ENCODE peak calls at places on chromosomes 5 and 9, in nine cellular contexts. A, T, P, W, Q, C, K, J and Y are unnamed samples. For H3K36me3, the result is how much of the 10 kb centered on the place peaks cover.

GRCh38 chr5:84403773-84404172 is 19.1 kb upstream of the EDIL3 start:
- DNase-seq in J (no peak), A (peak), K (no peak), T (no peak), Q (peak), C (no peak), P (peak), W (no peak), Y (no peak)

GRCh38 chr9:116137581-116137980 is 16.0 kb upstream of the PAPPA start:
- DNase-seq in A (no peak), T (no peak), C (no peak), Q (no peak), W (no peak), J (no peak), P (no peak), K (no peak), Y (no peak)

GRCh38 chr5:102958481-102959011 is 161.4 kb downstream of the GIN1 start:
- DNase-seq in W (no peak), Q (peak), K (no peak), P (peak), A (peak), T (no peak), J (no peak), C (no peak), Y (no peak)

GRCh38 chr9:121599186-121599871 is 52.1 kb upstream of the DAB2IP start:
- DNase-seq in Q (peak), J (no peak), C (peak), K (no peak), T (peak), P (peak), A (peak), W (peak), Y (peak)

GRCh38 chr9:133485531-133486260 is 6.8 kb upstream of the SLC2A6 start:
- DNase-seq in J (no peak), C (no peak), K (no peak), Q (no peak), T (no peak), P (no peak), A (no peak), W (no peak), Y (no peak)

GRCh38 chr5:73214921-73215490 is 42.0 kb downstream of the TMEM174 start:
- DNase-seq in C (no peak), P (no peak), K (no peak), W (no peak), J (no peak), A (no peak), T (peak), Q (no peak), Y (no peak)

GRCh38 chr5:14714706-14715105 is 50.2 kb downstream of the OTULIN start:
- DNase-seq in A (peak), Q (no peak), K (no peak), P (no peak), C (no peak), T (no peak), J (no peak), W (no peak), Y (peak)

GRCh38 chr5:133381571-133382365 is 230.6 kb downstream of the FSTL4 start:
- DNase-seq in K (no peak), W (no peak), P (no peak), A (no peak), C (no peak), Q (no peak), T (no peak), J (no peak), Y (no peak)

GRCh38 chr5:141521244-141521781 is 32.4 kb downstream of the PCDHGC5 start:
- DNase-seq in T (peak), P (peak), A (peak), J (no peak), Q (peak), C (no peak), K (peak), W (no peak), Y (no peak)

GRCh38 chr5:149153751-149154610 is 12.7 kb downstream of the ABLIM3 start:
- DNase-seq in A (no peak), T (no peak), P (peak), K (no peak), C (peak), Q (peak), W (no peak), J (no peak), Y (peak)

GRCh38 chr5:181061645-181062044 is 21.6 kb downstream of the BTNL9 start:
- DNase-seq in C (no peak), K (no peak), J (no peak), T (no peak), P (no peak), A (no peak), Q (no peak), W (no peak), Y (no peak)

GRCh38 chr5:116492016-116492623 is 82.5 kb downstream of the SEMA6A start:
- DNase-seq in A (peak), Q (peak), K (peak), W (no peak), T (no peak), P (peak), C (no peak), J (no peak), Y (no peak)

GRCh38 chr5:94498199-94498598 is 120.2 kb downstream of the KIAA0825 start:
- DNase-seq in T (no peak), P (no peak), J (no peak), K (no peak), C (no peak), A (no peak), Q (no peak), W (no peak), Y (no peak)

GRCh38 chr9:21434202-21435014 is 5.8 kb upstream of the IFNA1 start:
- DNase-seq in C (no peak), J (no peak), K (peak), P (peak), W (no peak), T (peak), A (peak), Q (peak), Y (no peak)

GRCh38 chr5:33601881-33602280 is 161.1 kb downstream of the TARS1 start:
- DNase-seq in P (no peak), W (no peak), A (no peak), T (peak), K (no peak), Q (peak), J (no peak), C (no peak), Y (no peak)

GRCh38 chr5:77518304-77518703 is 26.2 kb upstream of the WDR41 start:
- DNase-seq in Q (peak), T (peak), P (peak), C (no peak), W (no peak), K (no peak), J (no peak), A (peak), Y (no peak)

GRCh38 chr5:41815261-41815660 is 55.0 kb downstream of the OXCT1 start:
- DNase-seq in A (no peak), J (no peak), W (no peak), K (no peak), P (no peak), C (no peak), Q (no peak), T (no peak), Y (no peak)

GRCh38 chr5:50653946-50654345 is 12.5 kb upstream of the PARP8 start:
- DNase-seq in Q (no peak), P (no peak), W (no peak), C (no peak), T (no peak), K (no peak), A (no peak), J (peak), Y (no peak)

GRCh38 chr5:90356612-90357011 is 52.9 kb downstream of the CETN3 start:
- DNase-seq in C (no peak), P (no peak), J (no peak), Q (peak), W (no peak), K (no peak), A (no peak), T (no peak), Y (no peak)

GRCh38 chr5:143554194-143554717 is 150.8 kb upstream of the NR3C1 start:
- DNase-seq in C (no peak), J (no peak), A (peak), T (no peak), K (no peak), Q (peak), P (peak), W (no peak), Y (no peak)

GRCh38 chr5:143400541-143401252 is 2.8 kb downstream of the NR3C1 start:
- DNase-seq in C (no peak), A (no peak), J (no peak), K (peak), T (peak), P (peak), W (no peak), Q (peak), Y (no peak)

GRCh38 chr5:62780888-62781287 is 202.3 kb downstream of the LRRC70 start:
- DNase-seq in J (no peak), K (no peak), P (no peak), W (no peak), T (peak), Q (no peak), C (no peak), A (no peak), Y (no peak)

GRCh38 chr5:116482394-116482793 is 92.2 kb downstream of the SEMA6A start:
- DNase-seq in C (no peak), J (no peak), K (no peak), P (peak), W (no peak), A (peak), T (no peak), Q (peak), Y (no peak)

GRCh38 chr5:109826426-109826825 is 136.7 kb downstream of the MAN2A1 start:
- DNase-seq in P (peak), A (peak), W (no peak), J (no peak), C (no peak), T (no peak), K (no peak), Q (peak), Y (no peak)

GRCh38 chr5:108143581-108143980 is 238.3 kb downstream of the FBXL17 start:
- DNase-seq in W (no peak), Q (peak), P (peak), K (no peak), A (no peak), T (no peak), J (no peak), C (no peak), Y (no peak)

GRCh38 chr5:34497031-34497808 is 158.9 kb upstream of the RAI14 start:
- DNase-seq in C (peak), K (peak), A (no peak), P (no peak), T (no peak), J (no peak), Q (no peak), W (no peak), Y (peak)

GRCh38 chr5:106415541-106415940 is 1255.2 kb downstream of the EFNA5 start:
- DNase-seq in J (no peak), C (no peak), T (no peak), P (peak), W (no peak), Q (peak), K (no peak), A (peak), Y (no peak)

GRCh38 chr9:135304886-135305285 is 174.7 kb upstream of the PPP1R26 start:
- DNase-seq in T (no peak), C (no peak), W (no peak), Q (no peak), K (no peak), A (no peak), J (no peak), P (no peak), Y (no peak)

GRCh38 chr9:21576331-21577189 is 94.4 kb upstream of the IFNE start:
- DNase-seq in P (peak), C (no peak), T (peak), W (no peak), J (no peak), A (peak), Q (peak), K (no peak), Y (no peak)

GRCh38 chr9:128575921-128576320 is 23.5 kb downstream of the SPTAN1 start:
- DNase-seq in W (no peak), K (no peak), C (no peak), Q (peak), A (no peak), P (no peak), T (no peak), J (no peak), Y (no peak)

GRCh38 chr9:94804917-94805544 is 78.5 kb downstream of the AOPEP start:
- DNase-seq in T (no peak), K (no peak), A (peak), Q (peak), C (no peak), W (no peak), P (no peak), J (no peak), Y (no peak)

GRCh38 chr5:133519191-133519590 is 93.2 kb downstream of the FSTL4 start:
- DNase-seq in A (no peak), W (no peak), P (no peak), C (no peak), Q (no peak), J (no peak), T (no peak), K (no peak), Y (no peak)

GRCh38 chr9:132919609-132920268 is 24.7 kb downstream of the TSC1 start:
- DNase-seq in C (no peak), T (no peak), A (no peak), J (no peak), W (no peak), P (no peak), Q (no peak), K (no peak), Y (no peak)

GRCh38 chr5:30768061-30768460 is 425.4 kb upstream of the CDH6 start:
- DNase-seq in C (no peak), T (no peak), A (no peak), J (no peak), K (no peak), Q (no peak), W (no peak), P (peak), Y (no peak)

GRCh38 chr5:9714187-9714586 is 84.0 kb upstream of the TAS2R1 start:
- DNase-seq in W (no peak), K (no peak), J (no peak), C (no peak), A (no peak), Q (no peak), T (no peak), P (peak), Y (no peak)

GRCh38 chr5:121962943-121963342 is 1.2 kb downstream of the SRFBP1 start:
- DNase-seq in Q (no peak), W (no peak), K (no peak), P (peak), A (no peak), J (no peak), C (no peak), T (no peak), Y (no peak)

GRCh38 chr5:36688722-36689121 is 82.3 kb downstream of the SLC1A3 start:
- DNase-seq in T (peak), K (no peak), J (no peak), Q (no peak), C (no peak), W (no peak), P (peak), A (peak), Y (no peak)

GRCh38 chr5:156409834-156410233 is 82.9 kb downstream of the SGCD start:
- DNase-seq in P (no peak), T (no peak), W (no peak), K (no peak), A (no peak), J (no peak), C (no peak), Q (no peak), Y (no peak)

GRCh38 chr5:83281658-83282057 is 189.9 kb upstream of the VCAN start:
- DNase-seq in A (peak), K (no peak), T (peak), C (no peak), P (peak), W (no peak), Q (peak), J (no peak), Y (no peak)

GRCh38 chr5:170310187-170310586 is 12.6 kb upstream of the LCP2 start:
- DNase-seq in Q (no peak), K (no peak), J (no peak), T (no peak), C (no peak), A (no peak), W (no peak), P (no peak), Y (no peak)

GRCh38 chr5:6601271-6601670 is 31.6 kb downstream of the NSUN2 start:
- DNase-seq in K (no peak), T (no peak), W (no peak), C (no peak), A (no peak), P (no peak), J (no peak), Q (no peak), Y (no peak)

GRCh38 chr5:6597557-6597956 is 35.3 kb downstream of the NSUN2 start:
- DNase-seq in T (no peak), J (no peak), K (no peak), W (no peak), P (no peak), Q (no peak), A (no peak), C (no peak), Y (no peak)

GRCh38 chr5:6598351-6598900 is 34.4 kb downstream of the NSUN2 start:
- DNase-seq in Q (peak), A (no peak), T (no peak), K (no peak), W (no peak), C (no peak), J (no peak), P (peak), Y (no peak)

GRCh38 chr5:6602441-6602840 is 30.4 kb downstream of the NSUN2 start:
- DNase-seq in Q (no peak), T (no peak), W (no peak), A (no peak), C (no peak), K (no peak), J (no peak), P (no peak), Y (no peak)

DNA sequence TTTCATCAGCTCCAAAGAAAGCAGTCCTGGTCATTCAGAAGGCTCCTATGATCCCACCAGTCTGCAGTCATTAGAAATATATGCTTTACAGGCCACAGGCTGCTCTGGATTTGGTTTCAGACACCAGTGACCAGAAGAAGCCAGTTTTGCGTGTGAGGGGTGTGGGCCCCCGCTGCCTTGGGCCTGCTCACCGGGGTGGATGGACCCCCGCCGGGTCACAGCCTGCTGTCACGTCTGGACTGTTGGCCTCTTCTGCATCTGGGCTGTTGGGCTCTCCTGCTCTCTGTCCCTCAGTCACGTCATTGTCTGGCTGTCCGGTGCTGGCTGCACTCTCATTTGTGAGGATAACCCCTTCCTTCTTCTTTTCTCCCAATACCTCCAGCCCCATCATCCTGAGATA is 33.1 kb downstream of the NSUN2 start:
- DNase-seq in Q (no peak), P (no peak), J (no peak), C (no peak), K (no peak), W (no peak), T (no peak), A (no peak), Y (no peak)
- H3K36me3 ChIP-seq in Q (under half), P (half or more), J (half or more), C (half or more), K (under half), W (under half), T (under half), A (half or more), Y (half or more)

DNA sequence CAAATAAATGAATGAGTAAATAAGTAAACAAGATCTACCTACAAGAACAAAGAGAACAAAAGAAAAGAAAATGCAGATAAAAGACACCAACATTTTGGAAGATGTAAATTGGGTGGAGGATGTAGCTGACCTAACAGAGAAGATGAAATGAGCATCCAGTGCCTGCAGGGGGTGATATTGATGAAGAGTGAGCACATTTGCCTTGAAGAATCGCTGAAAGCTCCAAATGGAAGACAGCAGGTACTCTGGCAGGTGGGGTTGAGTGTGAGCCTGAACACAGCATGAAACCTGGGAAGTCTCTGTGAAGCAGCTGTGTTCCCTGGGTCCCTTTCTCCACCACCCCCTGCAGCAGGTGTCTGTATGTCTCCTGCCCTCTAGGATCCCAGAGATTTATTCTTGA is 125.6 kb downstream of the NXNL2 start:
- DNase-seq in Q (peak), A (peak), J (no peak), C (no peak), P (peak), T (peak), W (no peak), K (no peak), Y (no peak)
- TF ChIP-seq CTCF in Q (peak), A (peak), J (no peak), C (peak), P (peak), T (peak), W (no peak), K (no peak), Y (no peak)

DNA sequence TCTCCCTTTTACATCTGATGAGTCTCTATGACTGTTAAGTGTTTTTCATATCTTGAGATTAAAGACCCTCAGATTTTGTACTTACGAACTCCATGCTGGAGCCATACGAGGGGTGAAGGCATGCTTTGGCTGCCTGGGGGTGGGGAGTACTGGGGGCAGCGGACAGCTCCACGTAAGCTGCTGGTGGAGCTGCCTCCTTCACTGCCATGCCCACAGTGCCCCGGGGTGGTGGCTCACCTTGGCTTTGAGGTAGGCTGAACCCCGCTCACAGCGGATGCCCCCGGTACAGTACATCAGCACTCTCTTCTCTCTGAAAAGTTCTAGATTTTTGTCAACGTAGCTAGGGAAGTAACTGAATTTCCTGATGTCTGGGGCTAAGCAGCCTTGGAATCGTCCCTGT is 27.9 kb downstream of the TSTD2 start:
- DNase-seq in T (no peak), A (no peak), P (no peak), C (no peak), J (no peak), K (no peak), W (no peak), Q (no peak), Y (no peak)
- H3K36me3 ChIP-seq in T (under half), A (under half), P (under half), C (half or more), J (half or more), K (under half), W (under half), Q (under half), Y (half or more)

GRCh38 chr9:34400686-34401602 is 24.2 kb upstream of the MYORG start:
- DNase-seq in T (no peak), A (no peak), K (no peak), J (no peak), C (no peak), W (no peak), Q (no peak), P (no peak), Y (no peak)

GRCh38 chr9:34398875-34399274 is 22.2 kb upstream of the MYORG start:
- DNase-seq in C (no peak), T (no peak), W (no peak), J (no peak), A (no peak), K (no peak), Q (no peak), P (no peak), Y (no peak)

GRCh38 chr9:34399729-34400128 is 23.0 kb upstream of the MYORG start:
- DNase-seq in J (no peak), W (no peak), A (no peak), Q (no peak), K (no peak), P (no peak), T (no peak), C (no peak), Y (no peak)

GRCh38 chr9:34403554-34404380 is 27.1 kb upstream of the MYORG start:
- DNase-seq in W (peak), P (peak), K (peak), C (peak), Q (peak), T (peak), J (no peak), A (peak), Y (peak)

DNA sequence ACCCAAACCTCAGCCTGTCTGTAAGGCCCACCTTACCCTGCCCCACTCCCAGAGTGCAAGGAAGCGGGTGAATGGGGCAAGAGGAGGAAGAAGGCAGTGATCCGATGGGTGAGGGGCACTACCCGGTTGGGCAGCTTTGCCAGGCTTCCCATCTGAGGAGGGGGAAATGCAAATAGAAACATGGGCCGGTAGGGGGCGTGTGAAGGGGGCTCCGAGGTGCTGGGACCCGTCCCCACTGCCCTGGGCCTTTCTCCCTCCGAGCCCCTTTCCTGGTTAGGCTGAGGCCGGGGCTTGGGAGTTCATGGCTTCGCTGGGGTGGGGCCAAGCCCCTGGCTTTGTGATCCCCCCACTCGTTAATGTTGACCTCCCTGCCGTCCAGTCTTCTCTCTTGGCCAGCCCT is 23.6 kb upstream of the MYORG start:
- DNase-seq in K (no peak), T (peak), Q (no peak), W (no peak), J (no peak), C (no peak), P (no peak), A (no peak), Y (no peak)
- TF ChIP-seq CTCF in K (no peak), T (peak), Q (peak), W (no peak), J (no peak), C (no peak), P (no peak), A (no peak), Y (no peak)

GRCh38 chr5:126959188-126959587 is 71.2 kb downstream of the MARCHF3 start:
- DNase-seq in A (no peak), W (no peak), T (no peak), P (no peak), J (no peak), K (no peak), Q (no peak), C (no peak), Y (no peak)
- H3K36me3 ChIP-seq in A (under half), W (under half), T (under half), P (under half), J (under half), K (under half), Q (under half), C (under half), Y (under half)